ENCODE peak calls at places on chromosome 18, in six cellular contexts. W is BE2C; N is CD8-positive, alpha-beta T cell; E is AG10803; Z is foreskin fibroblast; Y is psoas muscle. Q is an unnamed sample.

GRCh38 chr18:34640273-34640672 is 69.8 kb upstream of the DTNA start:
- DNase-seq in W (no peak), N (no peak), E (no peak), Z (no peak), Y (no peak), Q (no peak)

GRCh38 chr18:47756364-47757016 is 174.0 kb downstream of the SMAD2 start:
- DNase-seq in W (peak), N (peak), E (peak), Z (peak), Y (peak), Q (no peak)

GRCh38 chr18:61991201-61991600 is 98.4 kb upstream of the RNF152 start:
- DNase-seq in W (no peak), N (no peak), E (peak), Z (peak), Y (no peak), Q (no peak)

GRCh38 chr18:51185075-51185474 is 12.4 kb downstream of the MEX3C start:
- DNase-seq in W (no peak), N (no peak), E (no peak), Z (no peak), Y (no peak), Q (no peak)

GRCh38 chr18:35573531-35573930 is 8.0 kb upstream of the GALNT1 start:
- DNase-seq in W (no peak), N (no peak), E (no peak), Z (no peak), Y (no peak), Q (no peak)

GRCh38 chr18:58408665-58409064 is 220.2 kb downstream of the ALPK2 start:
- DNase-seq in W (no peak), N (no peak), E (no peak), Z (no peak), Y (no peak), Q (no peak)

GRCh38 chr18:2538844-2539243 is 32.5 kb downstream of the METTL4 start:
- DNase-seq in W (no peak), N (no peak), E (peak), Z (peak), Y (no peak), Q (no peak)

GRCh38 chr18:1018211-1018651 is 113.6 kb downstream of the ADCYAP1 start:
- DNase-seq in W (no peak), N (no peak), E (peak), Z (no peak), Y (no peak), Q (peak)

GRCh38 chr18:59902180-59902992 is 2.6 kb downstream of the PMAIP1 start:
- DNase-seq in W (no peak), N (peak), E (peak), Z (no peak), Y (no peak), Q (no peak)

GRCh38 chr18:49277395-49278036 is 182.9 kb downstream of the DYM start:
- DNase-seq in W (no peak), N (no peak), E (peak), Z (peak), Y (no peak), Q (no peak)

GRCh38 chr18:45521777-45522176 is 93.5 kb upstream of the SLC14A2 start:
- DNase-seq in W (no peak), N (no peak), E (peak), Z (no peak), Y (no peak), Q (no peak)
- H3K4me3 ChIP-seq in W (no peak), N (no peak), E (no peak), Z (no peak), Y (no peak), Q (no peak)

GRCh38 chr18:23207191-23207955 is 72.1 kb downstream of the CABLES1 start:
- DNase-seq in W (no peak), N (no peak), E (no peak), Z (no peak), Y (no peak), Q (no peak)
- TF ChIP-seq CTCF in W (peak), N (no peak), E (peak), Z (no peak), Y (no peak), Q (peak)

GRCh38 chr18:12287131-12287681 is 20.8 kb upstream of the TUBB6 start:
- DNase-seq in W (no peak), N (no peak), E (no peak), Z (no peak), Y (no peak), Q (no peak)
- H3K4me3 ChIP-seq in W (no peak), N (no peak), E (peak), Z (peak), Y (peak), Q (peak)

GRCh38 chr18:77479047-77479446 is 229.4 kb downstream of the GALR1 start:
- DNase-seq in W (no peak), N (no peak), E (no peak), Z (no peak), Y (no peak), Q (no peak)

GRCh38 chr18:77482190-77482928 is 232.7 kb downstream of the GALR1 start:
- DNase-seq in W (no peak), N (no peak), E (no peak), Z (no peak), Y (no peak), Q (no peak)

GRCh38 chr18:77481541-77481940 is 231.9 kb downstream of the GALR1 start:
- DNase-seq in W (no peak), N (no peak), E (no peak), Z (no peak), Y (no peak), Q (no peak)

GRCh38 chr18:77478619-77479018 is 229.0 kb downstream of the GALR1 start:
- DNase-seq in W (no peak), N (no peak), E (no peak), Z (no peak), Y (no peak), Q (no peak)
- TF ChIP-seq CTCF in W (peak), N (no peak), E (no peak), Z (no peak), Y (no peak), Q (no peak)

GRCh38 chr18:23114171-23114881 is 21.0 kb upstream of the CABLES1 start:
- DNase-seq in W (no peak), N (no peak), E (no peak), Z (peak), Y (no peak), Q (no peak)
- H3K4me3 ChIP-seq in W (no peak), N (no peak), E (no peak), Z (no peak), Y (no peak), Q (no peak)

DNA sequence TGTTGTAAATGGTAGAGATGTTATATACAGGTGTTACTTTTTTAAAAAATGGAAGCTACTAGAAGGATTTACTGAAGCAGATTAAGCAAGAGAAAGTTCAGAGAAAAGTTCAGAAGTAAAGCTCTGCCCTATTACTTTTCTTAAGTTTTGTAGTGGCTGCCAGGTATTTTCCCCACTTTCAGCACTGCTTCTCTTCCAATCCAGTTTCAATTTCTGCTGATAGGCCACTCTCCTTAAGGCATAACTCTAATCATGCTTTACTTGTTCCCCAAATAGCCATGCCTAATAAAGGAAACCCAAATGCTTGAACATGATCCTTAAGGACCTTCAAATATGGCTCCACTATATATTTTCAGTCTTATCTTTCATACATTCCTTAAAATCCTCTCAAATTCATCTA is 880.8 kb upstream of the CDH2 start:
- DNase-seq in W (no peak), N (no peak), E (no peak), Z (no peak), Y (no peak), Q (no peak)
- TF ChIP-seq CTCF in W (no peak), N (no peak), E (no peak), Z (no peak), Y (no peak), Q (no peak)